ENCODE peak calls at places on chromosomes 16 and 17, in five cellular contexts. C is AG10803, L is cardiac fibroblast, B is heart right ventricle, D is spleen. H is an unnamed sample.

GRCh38 chr17:44792276-44792675 is 33.5 kb downstream of the ADAM11 start:
- DNase-seq in C (peak), L (peak), B (no peak), D (no peak), H (no peak)

GRCh38 chr17:29722411-29723198 is 99.9 kb upstream of the CORO6 start:
- DNase-seq in C (peak), L (peak), B (peak), D (no peak), H (no peak)

GRCh38 chr16:58111331-58111627 is 17.9 kb downstream of the CFAP20 start:
- DNase-seq in C (no peak), L (no peak), B (no peak), D (no peak), H (no peak)

GRCh38 chr16:30949655-30950515 is 1.0 kb downstream of the ORAI3 start:
- DNase-seq in C (peak), L (peak), B (peak), D (peak), H (peak)

GRCh38 chr16:49354101-49354500 is 19.5 kb upstream of the C16orf78 start:
- DNase-seq in C (no peak), L (no peak), B (no peak), D (no peak), H (no peak)

GRCh38 chr17:45261577-45262515 is at the start of gene SPATA32:
- DNase-seq in C (peak), L (no peak), B (peak), D (peak), H (peak)

GRCh38 chr17:10836966-10837599 is 804 bp downstream of the PIRT start:
- DNase-seq in C (no peak), L (no peak), B (no peak), D (no peak), H (no peak)

GRCh38 chr17:27352481-27353460 is 58.9 kb downstream of the WSB1 start:
- DNase-seq in C (no peak), L (peak), B (peak), D (no peak), H (no peak)

GRCh38 chr17:32286518-32286900 is 20.9 kb downstream of the RHBDL3 start:
- DNase-seq in C (no peak), L (no peak), B (no peak), D (no peak), H (no peak)

GRCh38 chr17:73609078-73609477 is 35.2 kb downstream of the SDK2 start:
- DNase-seq in C (no peak), L (no peak), B (no peak), D (no peak), H (no peak)

GRCh38 chr16:11398136-11398535 is 52.9 kb downstream of the RMI2 start:
- DNase-seq in C (no peak), L (no peak), B (no peak), D (peak), H (no peak)

GRCh38 chr17:53127331-53127730 is 695.4 kb upstream of the KIF2B start:
- DNase-seq in C (no peak), L (no peak), B (no peak), D (no peak), H (no peak)

GRCh38 chr16:57562066-57562465 is 19.6 kb downstream of the ADGRG5 start:
- DNase-seq in C (no peak), L (no peak), B (no peak), D (no peak), H (no peak)

GRCh38 chr16:67013823-67014640 is 14.9 kb upstream of the CBFB start:
- DNase-seq in C (peak), L (peak), B (peak), D (peak), H (peak)

GRCh38 chr17:51372345-51373004 is 112.1 kb downstream of the UTP18 start:
- DNase-seq in C (peak), L (peak), B (peak), D (no peak), H (no peak)

GRCh38 chr17:48155889-48156670 is 48.5 kb downstream of the SNX11 start:
- DNase-seq in C (no peak), L (no peak), B (no peak), D (no peak), H (no peak)

GRCh38 chr17:6603746-6604325 is 36.7 kb downstream of the KIAA0753 start:
- DNase-seq in C (no peak), L (no peak), B (peak), D (no peak), H (no peak)

GRCh38 chr16:12239226-12239625 is 262.7 kb downstream of the SNX29 start:
- DNase-seq in C (no peak), L (no peak), B (no peak), D (no peak), H (no peak)

GRCh38 chr17:76139801-76140660 is 1.0 kb downstream of the FOXJ1 start:
- DNase-seq in C (no peak), L (no peak), B (no peak), D (peak), H (no peak)

GRCh38 chr17:62898239-62898864 is 67.7 kb upstream of the TANC2 start:
- DNase-seq in C (peak), L (peak), B (peak), D (no peak), H (peak)

GRCh38 chr17:14513835-14514234 is 213.0 kb downstream of the HS3ST3B1 start:
- DNase-seq in C (no peak), L (no peak), B (no peak), D (no peak), H (no peak)

GRCh38 chr17:21004016-21004930 is 38.5 kb downstream of the USP22 start:
- DNase-seq in C (no peak), L (no peak), B (no peak), D (peak), H (no peak)

GRCh38 chr16:50836121-50836541 is 94.2 kb downstream of the CYLD start:
- DNase-seq in C (no peak), L (peak), B (no peak), D (no peak), H (no peak)

GRCh38 chr17:29835438-29836351 is 94.3 kb downstream of the SSH2 start:
- DNase-seq in C (peak), L (peak), B (no peak), D (no peak), H (no peak)

DNA sequence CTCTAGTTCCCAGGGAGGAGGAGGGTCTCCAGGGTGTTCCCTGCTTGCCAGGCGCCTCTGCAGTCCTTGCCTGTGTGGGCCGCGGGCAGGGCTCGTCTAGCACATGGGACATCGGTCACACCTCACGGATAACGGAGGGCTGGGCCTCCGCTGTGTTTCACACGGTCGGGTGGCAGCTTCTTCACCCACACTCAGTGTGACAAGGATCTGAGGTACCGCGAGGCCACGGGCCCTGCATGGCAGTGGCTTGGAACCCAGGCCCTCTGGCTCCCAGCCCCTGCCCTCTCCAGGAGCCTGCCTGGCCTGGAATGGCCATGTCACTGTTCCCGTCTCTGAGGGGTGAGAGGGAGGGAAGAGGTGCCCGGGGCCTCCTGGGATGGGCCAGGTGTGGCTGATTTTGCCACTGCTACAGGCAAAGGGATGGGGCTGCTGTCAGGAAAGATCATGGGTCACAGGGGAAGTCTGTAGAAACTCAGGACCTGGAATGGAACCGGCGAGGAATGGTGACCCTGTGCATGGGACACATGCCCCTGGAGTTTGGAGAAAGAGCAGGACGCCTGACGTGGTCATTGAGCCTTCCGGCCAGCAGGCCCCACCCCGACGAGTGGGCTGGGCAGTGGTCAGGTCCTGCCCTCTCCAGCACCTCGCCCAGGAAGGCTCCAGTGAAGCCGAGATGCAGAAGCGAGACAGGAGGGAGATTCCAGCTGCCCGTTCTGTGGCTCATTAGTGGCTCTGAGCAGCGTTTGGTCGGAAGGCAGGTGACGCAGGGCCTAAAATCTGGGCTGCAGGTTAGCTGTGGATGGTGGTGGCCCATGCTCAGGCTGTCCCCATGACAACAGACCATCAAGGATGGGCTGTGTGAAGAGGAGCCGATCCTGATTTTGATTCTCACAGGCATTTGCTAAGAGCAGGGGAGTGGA is 76.5 kb upstream of the GSE1 start:
- DNase-seq in C (no peak), L (no peak), B (no peak), D (no peak), H (no peak)
- H3K4me3 ChIP-seq in C (no peak), L (no peak), B (no peak), D (no peak), H (peak)

GRCh38 chr17:81341347-81342061 is 46.4 kb upstream of the SLC38A10 start:
- DNase-seq in C (no peak), L (no peak), B (no peak), D (peak), H (no peak)

GRCh38 chr17:81340606-81341346 is 45.7 kb upstream of the SLC38A10 start:
- DNase-seq in C (no peak), L (peak), B (peak), D (peak), H (no peak)

GRCh38 chr17:81342700-81343070 is 47.6 kb upstream of the SLC38A10 start:
- DNase-seq in C (no peak), L (no peak), B (no peak), D (peak), H (no peak)

GRCh38 chr17:81339502-81340296 is 44.6 kb upstream of the SLC38A10 start:
- DNase-seq in C (no peak), L (no peak), B (no peak), D (peak), H (no peak)

DNA sequence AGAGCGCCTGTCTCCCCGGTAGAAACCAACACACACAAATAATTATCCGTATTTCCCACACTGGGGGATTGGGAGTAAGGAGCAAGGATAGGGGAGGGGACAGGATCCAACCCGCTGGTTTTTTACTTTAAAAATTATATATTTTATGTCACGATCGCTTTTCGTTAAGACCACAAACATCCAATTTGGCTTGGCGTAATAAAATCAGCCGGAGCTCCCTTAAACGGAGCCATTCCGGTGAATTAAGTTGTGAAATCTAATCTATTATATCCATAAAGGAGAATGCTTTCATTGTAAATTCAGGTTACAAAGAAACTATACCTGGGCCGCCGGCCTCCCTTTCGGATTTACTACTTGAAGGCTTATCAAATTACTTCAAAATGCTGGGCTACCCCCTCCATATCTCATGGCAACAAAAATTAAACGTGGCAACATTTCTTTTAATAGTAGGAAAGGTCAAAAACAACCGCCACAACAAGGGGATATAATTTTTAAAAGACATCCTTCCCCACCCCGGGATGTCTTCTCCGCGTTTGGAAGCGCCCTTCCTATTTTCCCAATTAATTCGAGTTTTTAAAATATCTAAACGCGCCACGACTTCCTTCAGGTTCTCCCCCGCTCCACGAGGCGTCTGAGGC is 47.1 kb upstream of the SLC38A10 start:
- DNase-seq in C (no peak), L (peak), B (no peak), D (no peak), H (no peak)
- H3K4me3 ChIP-seq in C (peak), L (peak), B (peak), D (peak), H (peak)

GRCh38 chr17:42180411-42180921 is 476 bp downstream of the KCNH4 start:
- DNase-seq in C (no peak), L (no peak), B (no peak), D (no peak), H (no peak)
- H3K4me3 ChIP-seq in C (no peak), L (no peak), B (peak), D (peak), H (peak)

GRCh38 chr17:60355663-60356594 is 36.0 kb downstream of the USP32 start:
- DNase-seq in C (no peak), L (no peak), B (no peak), D (no peak), H (no peak)
- H3K4me3 ChIP-seq in C (no peak), L (no peak), B (no peak), D (no peak), H (no peak)

GRCh38 chr17:81328925-81329278 is 33.8 kb upstream of the SLC38A10 start:
- DNase-seq in C (no peak), L (peak), B (no peak), D (no peak), H (no peak)
- H3K4me3 ChIP-seq in C (no peak), L (no peak), B (no peak), D (no peak), H (no peak)

DNA sequence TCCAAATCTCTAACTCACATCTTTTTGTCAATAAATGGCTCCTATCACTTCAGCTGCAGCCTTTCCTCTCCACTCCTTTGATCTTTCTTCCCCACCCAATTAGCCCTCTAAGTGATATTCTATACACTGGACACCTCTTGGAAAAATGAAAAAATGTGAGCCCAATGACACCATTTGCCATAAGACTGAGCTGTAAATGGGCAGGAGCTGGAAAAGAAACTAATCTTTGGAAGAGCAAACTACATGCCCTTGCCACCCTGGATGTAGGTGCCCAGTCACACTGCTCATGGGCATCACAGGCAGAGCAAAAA is 80.0 kb downstream of the SMG6 start:
- DNase-seq in C (no peak), L (no peak), B (no peak), D (no peak), H (no peak)
- H3K4me3 ChIP-seq in C (no peak), L (no peak), B (no peak), D (no peak), H (no peak)

GRCh38 chr17:39209317-39210092 is 9.4 kb downstream of the RPL19 start:
- DNase-seq in C (peak), L (peak), B (peak), D (peak), H (peak)

GRCh38 chr17:39208893-39209292 is 8.8 kb downstream of the RPL19 start:
- DNase-seq in C (no peak), L (no peak), B (no peak), D (peak), H (no peak)

GRCh38 chr17:39208136-39208535 is 8.1 kb downstream of the RPL19 start:
- DNase-seq in C (no peak), L (no peak), B (no peak), D (peak), H (no peak)

GRCh38 chr17:39212200-39212810 is 12.2 kb downstream of the RPL19 start:
- DNase-seq in C (peak), L (no peak), B (no peak), D (no peak), H (no peak)

GRCh38 chr17:39210093-39210434 is 10.0 kb downstream of the RPL19 start:
- DNase-seq in C (no peak), L (no peak), B (no peak), D (no peak), H (no peak)
- H3K4me3 ChIP-seq in C (peak), L (peak), B (peak), D (no peak), H (peak)

GRCh38 chr16:70399326-70399725 is 39.6 kb downstream of the ST3GAL2 start:
- DNase-seq in C (no peak), L (no peak), B (no peak), D (no peak), H (no peak)

GRCh38 chr16:70399951-70400350 is 38.9 kb downstream of the ST3GAL2 start:
- DNase-seq in C (no peak), L (no peak), B (no peak), D (no peak), H (no peak)

GRCh38 chr16:70395345-70395901 is 43.5 kb downstream of the ST3GAL2 start:
- DNase-seq in C (peak), L (peak), B (peak), D (peak), H (peak)

GRCh38 chr16:70396209-70396904 is 42.5 kb downstream of the ST3GAL2 start:
- DNase-seq in C (peak), L (peak), B (no peak), D (no peak), H (no peak)

GRCh38 chr16:70398177-70398743 is 40.6 kb downstream of the ST3GAL2 start:
- DNase-seq in C (no peak), L (no peak), B (no peak), D (no peak), H (no peak)
- H3K4me3 ChIP-seq in C (no peak), L (no peak), B (no peak), D (no peak), H (no peak)